ENCODE peak calls at places on chromosomes 12 and 14, in seven cellular contexts. J, T, Q, V, N, U and I are unnamed samples.

GRCh38 chr12:89669197-89669596 is 39.4 kb downstream of the ATP2B1 start:
- DNase-seq in V (no peak), T (no peak), U (no peak), N (no peak), J (no peak), Q (no peak), I (no peak)

GRCh38 chr14:57884175-57884574 is 18.3 kb upstream of the SLC35F4 start:
- DNase-seq in N (no peak), U (no peak), V (no peak), J (no peak), Q (no peak), T (no peak), I (no peak)

GRCh38 chr12:102063066-102063465 is 1.3 kb upstream of the WASHC3 start:
- DNase-seq in V (no peak), J (no peak), Q (no peak), T (no peak), N (no peak), U (no peak), I (peak)

GRCh38 chr12:110592078-110592477 is 9.0 kb upstream of the PPTC7 start:
- DNase-seq in J (no peak), V (no peak), N (no peak), T (no peak), Q (no peak), U (no peak), I (no peak)

GRCh38 chr14:49196327-49196726 is 389.9 kb downstream of the RPS29 start:
- DNase-seq in J (no peak), T (no peak), V (no peak), Q (no peak), N (no peak), U (no peak), I (no peak)

GRCh38 chr12:91123236-91123635 is 11.9 kb upstream of the LUM start:
- DNase-seq in N (no peak), U (no peak), V (no peak), Q (peak), J (no peak), T (no peak), I (no peak)

GRCh38 chr12:120764766-120765165 is 39.1 kb downstream of the ACADS start:
- DNase-seq in N (peak), U (no peak), Q (no peak), V (no peak), T (no peak), J (no peak), I (no peak)

GRCh38 chr14:97177016-97177415 is 379.8 kb downstream of the VRK1 start:
- DNase-seq in Q (no peak), N (no peak), T (no peak), V (peak), J (no peak), U (no peak), I (no peak)

GRCh38 chr12:82040987-82041743 is 282.0 kb upstream of the PPFIA2 start:
- DNase-seq in Q (no peak), V (no peak), N (no peak), U (no peak), T (no peak), J (no peak), I (no peak)

GRCh38 chr12:106758349-106758951 is 16.0 kb upstream of the RIC8B start:
- DNase-seq in Q (no peak), V (no peak), U (no peak), N (no peak), J (no peak), T (no peak), I (no peak)

GRCh38 chr14:71242237-71242748 is 335.0 kb downstream of the PCNX1 start:
- DNase-seq in T (no peak), U (no peak), N (no peak), Q (peak), J (peak), V (no peak), I (no peak)

GRCh38 chr12:55847033-55847432 is 4.3 kb upstream of the MMP19 start:
- DNase-seq in Q (peak), N (peak), V (no peak), J (peak), T (no peak), U (no peak), I (no peak)

GRCh38 chr14:62077676-62078261 is 315.5 kb downstream of the SNAPC1 start:
- DNase-seq in N (no peak), J (no peak), Q (no peak), U (no peak), T (no peak), V (no peak), I (no peak)

GRCh38 chr12:22100952-22101748 is 55.1 kb downstream of the CMAS start:
- DNase-seq in Q (peak), N (no peak), V (no peak), T (no peak), U (peak), J (peak), I (peak)

GRCh38 chr14:95575820-95576473 is 41.1 kb downstream of the GLRX5 start:
- DNase-seq in N (no peak), V (no peak), U (no peak), Q (no peak), J (no peak), T (no peak), I (no peak)

GRCh38 chr14:78088941-78089340 is 81.2 kb upstream of the NRXN3 start:
- DNase-seq in N (no peak), T (no peak), Q (no peak), U (no peak), V (no peak), J (no peak), I (no peak)

GRCh38 chr14:66508846-66509621 is 1.1 kb downstream of the GPHN start:
- DNase-seq in T (peak), J (peak), N (peak), U (peak), Q (peak), V (peak), I (peak)

GRCh38 chr12:110135012-110135411 is 10.9 kb downstream of the IFT81 start:
- DNase-seq in V (no peak), U (no peak), J (no peak), Q (peak), N (no peak), T (no peak), I (no peak)

GRCh38 chr14:54796961-54797360 is 105.7 kb downstream of the GCH1 start:
- DNase-seq in V (no peak), N (no peak), Q (peak), J (peak), T (no peak), U (no peak), I (no peak)

GRCh38 chr12:7197846-7198245 is 8.4 kb downstream of the PEX5 start:
- DNase-seq in V (no peak), N (no peak), U (no peak), T (no peak), Q (no peak), J (no peak), I (no peak)

GRCh38 chr12:130960787-130961186 is 7.1 kb downstream of the ADGRD1 start:
- DNase-seq in V (no peak), N (no peak), U (no peak), Q (no peak), J (no peak), T (no peak), I (no peak)

GRCh38 chr12:109605599-109606228 is 32.1 kb downstream of the MVK start:
- DNase-seq in J (no peak), Q (no peak), T (no peak), U (no peak), N (no peak), V (no peak), I (no peak)

GRCh38 chr14:22485178-22485577 is 103.8 kb downstream of the DAD1 start:
- DNase-seq in N (no peak), T (no peak), V (no peak), J (no peak), U (no peak), Q (no peak), I (no peak)

GRCh38 chr12:15728118-15728598 is 61.0 kb downstream of the EPS8 start:
- DNase-seq in V (peak), N (no peak), Q (peak), U (no peak), J (peak), T (no peak), I (no peak)

DNA sequence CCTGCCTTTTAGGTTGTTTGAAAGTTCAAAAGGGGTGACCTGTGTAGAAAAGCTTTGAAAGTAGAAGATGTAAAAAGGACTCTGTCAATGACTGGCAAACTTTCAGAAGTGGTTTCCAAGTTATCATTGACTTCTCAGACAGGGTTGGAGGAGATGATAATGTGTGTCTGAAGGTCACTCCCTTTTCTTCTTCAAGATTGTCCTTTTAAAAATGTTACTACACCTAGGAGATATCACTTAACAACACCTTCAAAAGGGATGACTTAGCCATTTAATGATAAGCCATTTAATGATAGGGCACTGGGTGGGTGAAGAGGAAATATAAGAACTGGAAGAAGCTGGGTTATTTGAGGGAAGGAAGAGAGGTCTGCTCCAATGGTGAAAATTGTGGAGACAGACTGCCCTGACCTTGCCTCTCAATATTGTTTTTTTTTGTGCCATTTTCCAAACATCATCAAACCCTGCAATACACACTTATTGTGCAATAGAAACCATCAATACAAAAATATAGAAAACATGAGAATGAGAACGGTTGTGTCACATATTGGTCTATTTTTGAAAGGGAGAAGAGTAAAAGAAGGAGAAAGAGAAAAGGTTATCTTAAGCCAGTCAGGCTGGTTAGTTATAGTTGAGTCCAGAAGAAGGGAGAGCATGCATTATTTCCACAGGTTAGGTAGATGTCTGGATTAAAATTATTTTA is 38.8 kb downstream of the BEST3 start:
- DNase-seq in N (no peak), U (no peak), J (no peak), V (no peak), T (no peak), Q (no peak), I (no peak)
- TF ChIP-seq POLR2A in N (no peak), U (no peak), J (no peak), V (no peak), T (no peak), Q (no peak), I (no peak)

GRCh38 chr14:82153689-82154088 is 620.0 kb upstream of the SEL1L start:
- DNase-seq in T (no peak), J (no peak), V (no peak), Q (no peak), N (no peak), U (no peak), I (no peak)
- TF ChIP-seq POLR2A in T (no peak), J (no peak), V (no peak), Q (no peak), N (no peak), U (no peak), I (no peak)

DNA sequence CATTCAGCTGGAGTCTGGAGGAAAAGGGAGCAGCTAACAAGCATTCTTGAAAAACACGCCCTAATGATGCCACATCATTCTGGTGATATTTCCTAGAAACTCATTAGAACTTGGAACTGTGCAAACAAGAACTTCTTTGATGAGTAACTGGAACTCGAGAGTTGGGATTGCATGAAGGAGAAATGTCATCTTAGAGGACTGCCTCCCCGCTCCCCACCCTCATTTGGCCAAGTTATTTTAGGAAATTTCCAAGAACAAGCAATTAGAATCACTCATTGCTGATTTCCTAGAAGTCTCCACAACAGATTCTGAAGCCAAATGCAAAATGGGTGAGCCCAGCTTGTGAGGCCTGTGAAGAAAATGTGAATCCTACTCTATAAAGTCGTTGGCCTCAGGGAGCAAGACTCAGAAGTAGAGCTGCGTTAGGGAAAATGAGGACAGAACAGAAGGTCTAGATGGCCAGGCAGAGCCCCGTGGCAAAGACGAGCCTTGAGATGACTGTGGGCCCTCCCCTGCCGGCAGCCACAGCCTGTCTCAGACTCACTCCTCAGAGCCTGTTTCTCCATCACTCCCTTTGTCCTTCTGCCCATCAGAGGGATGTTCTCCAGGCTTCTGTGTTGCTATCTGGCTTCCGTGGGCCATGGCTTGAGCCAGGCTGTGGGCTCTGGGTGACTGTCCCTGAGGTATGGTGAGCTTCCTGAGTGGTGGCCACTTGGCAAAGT is 38.4 kb downstream of the RTL1 start:
- DNase-seq in N (peak), Q (peak), J (no peak), U (no peak), V (no peak), T (no peak), I (no peak)
- TF ChIP-seq POLR2A in N (no peak), Q (no peak), J (no peak), U (no peak), V (no peak), T (no peak), I (no peak)

DNA sequence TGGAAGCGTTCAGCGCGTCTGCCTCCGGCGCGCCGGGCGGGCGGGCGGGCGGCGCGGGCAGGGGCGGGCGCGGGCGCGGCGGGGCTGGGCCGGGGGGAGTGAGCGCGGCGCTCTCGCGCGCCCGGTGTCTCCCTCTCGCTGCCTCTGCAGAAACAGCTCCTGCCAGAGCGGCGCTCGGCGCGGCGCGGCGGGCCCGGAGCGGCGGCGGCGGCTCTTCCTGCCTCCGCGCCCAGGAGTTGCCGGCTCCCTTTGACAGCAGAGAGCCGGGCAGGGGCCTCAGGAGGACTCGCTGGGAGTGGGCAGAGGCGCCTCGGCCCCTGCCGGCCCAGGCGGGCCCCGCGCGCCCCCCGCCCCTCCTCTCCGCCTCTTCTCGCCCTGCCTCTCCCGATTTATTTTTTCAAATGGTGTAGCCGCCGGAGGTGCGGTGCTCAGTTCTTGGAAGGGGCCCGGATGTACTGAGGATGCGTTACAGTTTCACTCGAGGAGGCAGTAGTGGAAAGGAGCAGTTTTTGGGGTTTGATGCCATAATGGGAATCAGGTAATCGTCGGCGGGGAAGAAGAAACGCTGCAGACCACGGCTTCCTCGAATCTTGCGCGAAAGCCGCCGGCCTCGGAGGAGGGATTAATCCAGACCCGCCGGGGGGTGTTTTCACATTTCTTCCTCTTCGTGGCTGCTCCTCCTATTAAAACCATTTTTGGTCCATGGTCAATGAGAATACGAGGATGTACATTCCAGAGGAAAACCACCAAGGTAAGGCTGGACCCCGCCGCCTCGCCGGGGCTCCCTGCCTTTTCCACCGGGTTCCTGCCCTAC is at the start of gene CACNA1C:
- DNase-seq in Q (peak), U (no peak), J (peak), T (peak), V (no peak), N (peak), I (peak)
- TF ChIP-seq POLR2A in Q (no peak), U (no peak), J (no peak), T (no peak), V (no peak), N (no peak), I (no peak)

DNA sequence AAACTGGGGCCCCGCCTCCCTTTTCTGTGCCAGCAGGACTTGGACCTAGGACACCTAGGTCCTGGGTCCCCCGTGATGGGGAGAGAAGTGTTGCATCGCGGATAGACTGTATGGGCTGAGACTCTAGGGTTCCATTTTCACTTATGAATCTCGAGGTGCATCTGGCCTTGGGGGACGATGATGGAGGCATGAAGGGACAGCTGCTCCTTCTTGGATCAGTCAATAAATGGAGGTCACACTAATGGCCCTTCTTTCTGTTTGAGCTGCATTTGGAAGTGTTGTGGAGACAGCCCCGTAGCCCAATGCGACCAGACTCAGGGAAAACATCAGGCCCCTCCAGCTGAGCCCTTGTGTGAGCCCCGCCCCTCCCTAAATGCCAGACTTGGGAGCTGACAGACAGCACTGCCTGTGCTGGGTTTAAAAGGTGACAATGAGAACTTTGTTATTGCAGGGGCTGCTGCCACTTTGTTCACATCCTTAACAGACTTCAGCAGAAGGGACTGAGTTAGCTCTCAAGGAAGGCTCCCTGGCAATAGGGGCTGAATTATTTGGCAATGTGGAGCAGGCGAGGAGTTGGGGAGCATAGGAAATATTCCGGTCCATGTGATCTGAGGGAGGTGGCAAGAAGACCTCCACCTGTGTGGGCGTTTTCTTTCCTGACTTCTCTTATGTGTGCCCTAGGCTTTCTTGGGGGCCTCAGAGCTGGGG is 838 bp downstream of the DTX3 start:
- DNase-seq in N (no peak), J (no peak), U (no peak), T (no peak), V (no peak), Q (no peak), I (peak)
- TF ChIP-seq POLR2A in N (no peak), J (no peak), U (no peak), T (no peak), V (no peak), Q (no peak), I (no peak)

GRCh38 chr14:73273799-73274198 is 36.5 kb downstream of the PAPLN start:
- DNase-seq in J (no peak), V (no peak), T (no peak), U (no peak), Q (no peak), N (no peak), I (no peak)

GRCh38 chr14:73272393-73272792 is 35.1 kb downstream of the PAPLN start:
- DNase-seq in N (peak), T (no peak), U (no peak), Q (no peak), V (no peak), J (no peak), I (no peak)

GRCh38 chr14:73266317-73266716 is 29.0 kb downstream of the PAPLN start:
- DNase-seq in U (no peak), Q (no peak), N (peak), J (no peak), V (no peak), T (no peak), I (no peak)

GRCh38 chr14:73267474-73267873 is 30.2 kb downstream of the PAPLN start:
- DNase-seq in N (peak), T (no peak), Q (no peak), V (no peak), U (no peak), J (no peak), I (no peak)

DNA sequence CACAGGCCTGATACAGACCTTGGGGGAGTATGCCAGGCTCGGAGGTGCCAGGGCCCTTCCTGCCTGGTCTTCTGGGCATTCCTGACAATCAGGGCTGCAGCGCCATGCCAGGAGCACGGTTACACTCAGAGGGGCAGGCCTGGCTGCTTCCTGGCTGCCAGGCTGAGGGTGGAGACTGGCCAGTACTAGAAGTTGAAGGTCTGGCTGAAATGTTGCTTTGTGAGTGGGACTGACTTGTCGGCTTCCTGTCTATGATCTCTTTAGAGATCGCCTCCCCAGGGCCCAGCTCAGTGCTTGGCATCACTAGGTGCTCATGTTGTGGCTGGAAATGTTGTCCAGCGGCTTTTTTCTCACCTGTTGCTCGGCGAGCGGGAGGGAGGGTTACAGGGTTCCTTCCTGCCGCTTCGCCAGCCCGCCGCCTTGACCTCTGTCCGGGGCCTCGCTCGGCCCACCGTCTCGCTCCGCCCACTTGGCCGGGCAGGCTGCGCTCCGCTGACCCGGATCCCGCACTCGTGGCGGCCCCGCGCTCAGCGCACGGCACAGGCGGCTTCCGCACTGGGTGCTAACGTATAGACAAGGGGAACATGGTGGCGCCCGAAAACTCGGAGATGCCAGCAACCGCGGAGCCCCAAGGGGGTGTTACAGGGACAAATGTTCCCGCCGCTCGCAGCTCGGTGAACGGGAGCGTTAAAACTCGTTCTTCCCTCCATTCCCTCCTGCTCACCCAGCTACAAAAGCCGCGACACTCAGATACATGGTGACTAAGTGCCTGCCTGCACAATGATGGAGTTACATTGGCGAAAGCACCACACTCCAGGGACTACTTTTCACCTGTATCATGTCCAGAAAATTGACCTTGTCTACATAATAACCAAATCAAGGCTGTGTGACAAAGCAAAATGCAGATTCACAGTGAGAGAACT is 32.7 kb downstream of the PAPLN start:
- DNase-seq in J (peak), Q (peak), U (no peak), V (no peak), N (peak), T (peak), I (peak)
- TF ChIP-seq POLR2A in J (peak), Q (no peak), U (no peak), V (no peak), N (no peak), T (no peak), I (no peak)